ENCODE peak calls at places on chromosomes 1 and 21, in eight cellular contexts. I is OCI-LY7, Q is cardiac fibroblast, O is osteocyte, H is mucosa of descending colon, X is GM12865, B is progenitor cell of endocrine pancreas, E is fibroblast of villous mesenchyme. S is an unnamed sample.

GRCh38 chr1:29243863-29244185 is 7.5 kb downstream of the PTPRU start:
- DNase-seq in I (no peak), Q (peak), O (no peak), H (no peak), X (no peak), B (no peak), E (peak), S (no peak)

GRCh38 chr1:166975361-166976129 is at the start of gene ILDR2:
- DNase-seq in I (peak), Q (peak), O (no peak), H (peak), X (peak), B (peak), E (peak), S (peak)

GRCh38 chr1:202014915-202015676 is 4.7 kb downstream of the ELF3 start:
- DNase-seq in I (no peak), Q (no peak), O (no peak), H (peak), X (no peak), B (no peak), E (no peak), S (no peak)

GRCh38 chr1:202023033-202023433 is 12.6 kb downstream of the ELF3 start:
- DNase-seq in I (no peak), Q (no peak), O (no peak), H (peak), X (no peak), B (no peak), E (no peak), S (no peak)

GRCh38 chr1:225707824-225708223 is 54.9 kb upstream of the ENAH start:
- DNase-seq in I (no peak), Q (no peak), O (no peak), H (no peak), X (no peak), B (no peak), E (no peak), S (no peak)

GRCh38 chr1:178543291-178543609 is 30.3 kb downstream of the TEX35 start:
- DNase-seq in I (peak), Q (no peak), O (no peak), H (no peak), X (no peak), B (no peak), E (no peak), S (peak)

GRCh38 chr21:43281661-43282357 is 113.0 kb downstream of the CRYAA start:
- DNase-seq in I (no peak), Q (no peak), O (no peak), H (no peak), X (no peak), B (no peak), E (no peak), S (no peak)

GRCh38 chr1:110425611-110426152 is 18.2 kb upstream of the LAMTOR5 start:
- DNase-seq in I (no peak), Q (no peak), O (no peak), H (no peak), X (no peak), B (no peak), E (no peak), S (no peak)

GRCh38 chr1:44108971-44109370 is 9.7 kb upstream of the KLF17 start:
- DNase-seq in I (no peak), Q (no peak), O (no peak), H (no peak), X (no peak), B (no peak), E (no peak), S (no peak)

GRCh38 chr21:16084776-16085364 is 355.1 kb downstream of the USP25 start:
- DNase-seq in I (no peak), Q (peak), O (no peak), H (no peak), X (no peak), B (no peak), E (no peak), S (no peak)

GRCh38 chr1:15962176-15962575 is 13.7 kb downstream of the ZBTB17 start:
- DNase-seq in I (no peak), Q (no peak), O (no peak), H (no peak), X (no peak), B (no peak), E (no peak), S (no peak)

GRCh38 chr1:86429830-86430229 is 5.9 kb downstream of the CLCA2 start:
- DNase-seq in I (no peak), Q (peak), O (no peak), H (peak), X (no peak), B (no peak), E (peak), S (peak)

GRCh38 chr1:201636065-201636464 is 97.1 kb downstream of the NAV1 start:
- DNase-seq in I (no peak), Q (no peak), O (no peak), H (no peak), X (no peak), B (no peak), E (no peak), S (no peak)

GRCh38 chr1:175569117-175569743 is 174.2 kb downstream of the TNR start:
- DNase-seq in I (no peak), Q (no peak), O (no peak), H (no peak), X (no peak), B (no peak), E (no peak), S (no peak)
- TF ChIP-seq CTCF in I (peak), Q (no peak), O (no peak), H (no peak), X (no peak), B (no peak), E (no peak), S (no peak)

DNA sequence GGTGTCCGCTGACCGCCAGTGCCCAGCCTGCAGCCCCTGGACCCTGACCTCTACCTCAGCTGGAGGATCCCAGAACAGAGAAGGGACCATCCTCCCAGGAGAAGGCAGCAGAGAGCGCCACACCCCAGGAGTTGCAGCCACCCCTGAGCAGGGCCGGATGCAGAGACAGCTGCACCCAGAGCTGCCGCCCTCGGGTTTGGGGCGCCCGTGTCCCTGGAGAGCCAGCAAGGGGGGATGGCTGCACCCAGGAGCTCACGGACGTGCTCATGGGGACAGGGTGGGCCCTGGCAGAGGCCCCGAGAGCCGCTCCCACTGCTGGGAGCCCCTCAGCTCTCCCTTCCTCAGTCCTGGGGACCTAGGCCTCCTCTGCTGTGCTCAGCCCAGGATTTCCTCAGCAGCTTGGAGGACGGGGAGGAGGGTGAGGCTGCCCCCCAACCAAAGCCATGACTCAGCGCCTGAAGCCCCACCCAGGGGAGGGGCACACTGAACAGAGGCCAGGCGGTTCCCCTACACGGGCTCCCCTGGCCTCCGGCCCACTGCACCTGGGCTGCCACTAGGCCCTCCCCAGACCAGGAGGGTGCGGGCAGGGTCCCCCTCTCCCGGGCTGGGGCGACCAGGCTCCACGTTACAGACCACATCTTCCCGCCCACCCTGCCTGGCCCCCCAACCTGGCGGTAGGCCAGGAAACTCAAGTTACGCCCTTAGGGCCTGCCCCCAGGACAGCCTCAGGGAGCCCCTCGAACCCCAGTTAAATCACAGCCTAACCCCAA is 2.2 kb downstream of the ACAP3 start:
- DNase-seq in I (peak), Q (peak), O (no peak), H (peak), X (peak), B (no peak), E (peak), S (peak)
- TF ChIP-seq CTCF in I (no peak), Q (no peak), O (peak), H (no peak), X (peak), B (no peak), E (no peak), S (no peak)

DNA sequence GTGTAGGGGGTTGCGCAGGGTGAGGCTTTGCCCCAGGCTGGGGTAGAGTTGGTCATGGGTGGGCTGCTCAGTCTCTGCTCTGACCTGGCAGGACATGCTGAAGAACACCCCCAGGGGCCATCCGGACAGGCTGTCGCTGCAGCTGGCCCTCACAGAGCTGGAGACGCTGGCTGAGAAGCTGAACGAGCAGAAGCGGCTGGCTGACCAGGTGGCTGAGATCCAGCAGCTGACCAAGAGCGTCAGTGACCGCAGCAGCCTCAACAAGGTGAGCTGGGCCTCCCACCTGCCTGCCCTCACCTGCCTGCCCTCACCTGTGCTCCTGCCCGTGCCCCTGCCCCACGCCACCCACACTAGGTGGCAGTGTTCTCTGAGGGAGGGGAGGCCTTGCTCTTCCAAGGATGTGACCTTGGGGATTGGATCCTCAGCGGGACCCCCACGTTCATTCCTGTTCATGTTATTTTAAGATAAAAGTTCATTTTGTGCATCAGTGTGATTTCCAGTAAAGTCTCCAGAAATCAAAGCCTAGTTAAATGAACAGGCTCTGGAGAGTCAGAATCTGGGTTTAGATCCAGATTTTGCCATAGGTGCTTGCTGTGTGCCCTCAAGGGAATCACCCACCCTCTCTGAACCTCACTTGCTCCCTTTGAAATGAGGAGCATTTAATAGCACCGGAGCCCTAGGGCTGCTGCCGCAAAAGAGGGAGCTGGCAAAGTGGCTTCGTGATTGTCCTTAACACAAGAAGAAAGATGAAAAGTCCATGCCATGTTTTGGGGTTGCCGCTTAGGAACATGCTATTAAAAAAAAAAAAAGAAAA is 87.9 kb downstream of the ARHGEF10L start:
- DNase-seq in I (peak), Q (no peak), O (no peak), H (no peak), X (no peak), B (no peak), E (no peak), S (no peak)
- TF ChIP-seq CTCF in I (peak), Q (no peak), O (no peak), H (no peak), X (no peak), B (no peak), E (no peak), S (no peak)

GRCh38 chr1:21662426-21663250 is 6.5 kb downstream of the RAP1GAP start:
- DNase-seq in I (no peak), Q (no peak), O (no peak), H (no peak), X (no peak), B (no peak), E (no peak), S (no peak)

GRCh38 chr1:21661886-21662285 is 7.3 kb downstream of the RAP1GAP start:
- DNase-seq in I (no peak), Q (no peak), O (no peak), H (no peak), X (no peak), B (no peak), E (no peak), S (no peak)

GRCh38 chr1:21657456-21658190 is 11.5 kb downstream of the RAP1GAP start:
- DNase-seq in I (no peak), Q (no peak), O (no peak), H (no peak), X (no peak), B (no peak), E (no peak), S (no peak)

GRCh38 chr1:21659924-21660326 is 9.2 kb downstream of the RAP1GAP start:
- DNase-seq in I (no peak), Q (no peak), O (no peak), H (no peak), X (no peak), B (no peak), E (no peak), S (no peak)

GRCh38 chr1:21659099-21659923 is 9.8 kb downstream of the RAP1GAP start:
- DNase-seq in I (peak), Q (peak), O (peak), H (peak), X (peak), B (peak), E (peak), S (peak)
- TF ChIP-seq CTCF in I (peak), Q (peak), O (peak), H (peak), X (peak), B (peak), E (peak), S (peak)

GRCh38 chr1:2644171-2644570 is 11.4 kb upstream of the MMEL1 start:
- DNase-seq in I (no peak), Q (no peak), O (no peak), H (no peak), X (no peak), B (no peak), E (no peak), S (no peak)

GRCh38 chr1:2643414-2644077 is 10.7 kb upstream of the MMEL1 start:
- DNase-seq in I (no peak), Q (no peak), O (no peak), H (no peak), X (no peak), B (no peak), E (no peak), S (no peak)

GRCh38 chr1:2642131-2642559 is 9.3 kb upstream of the MMEL1 start:
- DNase-seq in I (no peak), Q (no peak), O (no peak), H (no peak), X (no peak), B (no peak), E (no peak), S (no peak)

GRCh38 chr1:2641381-2642130 is 8.7 kb upstream of the MMEL1 start:
- DNase-seq in I (no peak), Q (no peak), O (no peak), H (no peak), X (no peak), B (no peak), E (no peak), S (no peak)

GRCh38 chr1:2642560-2643413 is 10.0 kb upstream of the MMEL1 start:
- DNase-seq in I (peak), Q (peak), O (peak), H (peak), X (peak), B (peak), E (peak), S (peak)
- TF ChIP-seq CTCF in I (peak), Q (no peak), O (peak), H (no peak), X (peak), B (peak), E (peak), S (no peak)

GRCh38 chr21:28516996-28517592 is 475.6 kb downstream of the LTN1 start:
- DNase-seq in I (peak), Q (peak), O (no peak), H (peak), X (peak), B (peak), E (peak), S (peak)

GRCh38 chr21:28523367-28523766 is 469.3 kb downstream of the LTN1 start:
- DNase-seq in I (no peak), Q (peak), O (no peak), H (no peak), X (no peak), B (no peak), E (no peak), S (no peak)

GRCh38 chr21:28518620-28519019 is 474.1 kb downstream of the LTN1 start:
- DNase-seq in I (no peak), Q (peak), O (no peak), H (no peak), X (no peak), B (no peak), E (no peak), S (no peak)

DNA sequence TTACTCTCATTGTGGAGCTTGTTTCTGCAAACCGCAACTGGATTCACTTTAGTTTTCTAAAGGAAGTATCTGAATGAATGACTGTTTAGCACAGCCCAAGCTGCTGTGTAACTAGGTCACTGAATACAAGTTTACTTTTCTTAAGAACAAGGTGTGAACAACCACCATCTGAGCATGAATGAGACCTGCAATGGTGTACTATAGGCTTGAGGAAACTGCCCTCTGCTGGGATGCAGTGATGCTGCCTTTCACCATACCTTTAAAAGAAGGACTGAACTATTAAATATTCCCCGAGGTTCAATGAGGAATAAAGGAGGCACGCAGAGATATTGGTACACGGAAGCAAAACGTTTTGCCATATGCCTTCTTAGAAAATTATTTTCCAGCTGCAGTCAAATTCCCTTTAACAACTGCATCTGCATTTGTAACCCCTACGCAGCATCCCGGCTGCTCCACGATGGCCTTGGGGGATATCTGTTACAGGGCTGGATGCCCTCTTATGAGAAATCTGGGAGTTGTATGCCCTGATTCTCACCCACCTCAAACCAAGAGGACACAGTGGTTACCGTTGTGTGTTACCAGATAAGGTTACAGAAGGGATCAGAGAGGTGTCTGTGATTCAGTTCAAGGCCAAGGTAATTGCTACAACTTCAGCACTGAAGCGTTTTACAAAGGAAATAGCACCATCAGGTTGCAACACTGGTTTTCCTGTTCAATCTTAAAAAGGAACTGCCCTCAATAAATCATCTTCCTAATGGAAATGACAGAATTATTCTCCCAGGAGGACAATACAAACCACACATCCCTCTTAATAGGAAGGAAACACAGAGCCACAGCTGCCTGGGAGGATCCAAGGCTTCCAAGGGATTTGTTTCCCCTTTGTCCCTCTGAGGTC is 470.5 kb downstream of the LTN1 start:
- DNase-seq in I (peak), Q (peak), O (no peak), H (peak), X (peak), B (no peak), E (peak), S (peak)
- TF ChIP-seq CTCF in I (peak), Q (peak), O (peak), H (no peak), X (peak), B (peak), E (peak), S (no peak)

DNA sequence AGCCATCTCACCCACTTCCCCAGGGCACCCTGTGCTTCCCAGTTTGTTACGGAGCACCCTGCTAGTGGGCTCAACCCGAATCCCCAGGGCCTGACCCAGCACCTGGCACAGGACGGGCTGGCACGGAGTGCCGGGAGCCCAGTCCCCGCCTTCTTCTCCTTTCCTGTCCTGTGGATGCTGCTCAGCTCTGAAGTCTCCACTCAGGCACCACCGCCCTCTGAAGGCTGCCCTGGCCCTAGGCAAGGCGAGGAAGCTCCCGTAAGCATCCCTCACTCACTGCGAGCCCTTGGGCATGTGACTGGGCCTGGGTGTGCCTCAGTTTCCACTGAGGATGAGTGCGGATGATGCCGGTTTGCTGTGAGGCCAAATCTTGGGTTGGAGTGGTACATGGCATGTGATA is 21.8 kb downstream of the SLC1A7 start:
- DNase-seq in I (no peak), Q (no peak), O (no peak), H (no peak), X (no peak), B (no peak), E (no peak), S (no peak)
- TF ChIP-seq CTCF in I (no peak), Q (no peak), O (no peak), H (no peak), X (no peak), B (no peak), E (no peak), S (no peak)

GRCh38 chr1:154442006-154442740 is 37.0 kb downstream of the IL6R start:
- DNase-seq in I (no peak), Q (peak), O (no peak), H (peak), X (no peak), B (no peak), E (peak), S (no peak)
- TF ChIP-seq CTCF in I (peak), Q (peak), O (peak), H (no peak), X (peak), B (peak), E (peak), S (peak)

GRCh38 chr1:68600049-68600661 is 103.3 kb upstream of the DEPDC1 start:
- DNase-seq in I (peak), Q (peak), O (no peak), H (no peak), X (peak), B (no peak), E (peak), S (peak)
- TF ChIP-seq CTCF in I (peak), Q (peak), O (peak), H (peak), X (peak), B (peak), E (peak), S (no peak)

S was measured in activated CD8-positive, alpha-beta T cell treated with anti-CD3 and anti-CD28 coated beads for 36 hours.